ENCODE peak calls at places on chromosomes 1 and 21, in eight cellular contexts. L is nephron progenitor cell, N is vagina, W is endothelial cell, Z is neural crest cell, R is astrocyte of the spinal cord, G is AG10803, U is tibial nerve. Y is an unnamed sample.

GRCh38 chr1:10640079-10640578 is 156.3 kb downstream of the CASZ1 start:
- DNase-seq in Z (no peak), W (no peak), R (no peak), N (no peak), L (no peak), G (no peak), U (no peak), Y (no peak)

GRCh38 chr1:68178821-68179490 is 53.4 kb downstream of the WLS start:
- DNase-seq in R (peak; percentile 80), L (no peak), Z (no peak), U (no peak), N (no peak), G (no peak), W (no peak), Y (no peak)

GRCh38 chr1:84260852-84261518 is 40.5 kb upstream of the SAMD13 start:
- DNase-seq in L (no peak), Z (no peak), R (no peak), N (no peak), G (no peak), U (no peak), W (no peak), Y (peak; percentile 21)

GRCh38 chr1:240244968-240245628 is 153.4 kb downstream of the FMN2 start:
- DNase-seq in R (peak; percentile 46), Z (no peak), L (no peak), U (no peak), W (no peak), G (peak; percentile 94), N (no peak), Y (no peak)

GRCh38 chr1:218171302-218171893 is 113.7 kb upstream of the RRP15 start:
- DNase-seq in L (peak; percentile 4), R (peak; percentile 52), Z (no peak), G (peak; percentile 51), W (no peak), N (no peak), U (no peak), Y (no peak)

GRCh38 chr1:156623946-156624813 is 5.0 kb downstream of the HAPLN2 start:
- DNase-seq in L (peak; percentile 76), U (no peak), R (peak; percentile 21), N (no peak), G (peak; percentile 18), Z (peak; percentile 65), W (peak; percentile 69), Y (peak; percentile 76)

GRCh38 chr1:213658508-213658907 is 329.3 kb upstream of the PROX1 start:
- DNase-seq in G (no peak), Z (no peak), N (no peak), R (no peak), U (no peak), L (no peak), W (no peak), Y (no peak)

GRCh38 chr1:204154525-204155255 is 2.8 kb upstream of the ETNK2 start:
- DNase-seq in Z (no peak), U (no peak), L (no peak), R (no peak), W (no peak), G (no peak), N (no peak), Y (no peak)

GRCh38 chr1:156870734-156871133 is 10.1 kb downstream of the NTRK1 start:
- DNase-seq in N (no peak), G (peak; percentile 81), Z (no peak), R (peak; percentile 85), W (no peak), U (no peak), L (no peak), Y (no peak)

GRCh38 chr1:182761396-182762395 is 27.9 kb upstream of the NPL start:
- DNase-seq in G (peak; percentile 17), R (no peak), L (no peak), Z (no peak), N (no peak), W (no peak), U (no peak), Y (no peak)

GRCh38 chr1:55611123-55611522 is 396.0 kb upstream of the USP24 start:
- DNase-seq in Z (no peak), W (no peak), U (no peak), L (no peak), N (no peak), R (peak; percentile 14), G (peak; percentile 75), Y (no peak)

GRCh38 chr1:13662498-13662897 is 37.5 kb upstream of the PRDM2 start:
- DNase-seq in N (no peak), U (no peak), R (peak; percentile 8), G (peak; percentile 93), W (no peak), Z (no peak), L (no peak), Y (no peak)

GRCh38 chr1:83959824-83960441 is 39.0 kb downstream of the TTLL7 start:
- DNase-seq in W (no peak), L (no peak), U (no peak), R (peak; percentile 34), Z (no peak), G (peak; percentile 42), N (no peak), Y (no peak)

DNA sequence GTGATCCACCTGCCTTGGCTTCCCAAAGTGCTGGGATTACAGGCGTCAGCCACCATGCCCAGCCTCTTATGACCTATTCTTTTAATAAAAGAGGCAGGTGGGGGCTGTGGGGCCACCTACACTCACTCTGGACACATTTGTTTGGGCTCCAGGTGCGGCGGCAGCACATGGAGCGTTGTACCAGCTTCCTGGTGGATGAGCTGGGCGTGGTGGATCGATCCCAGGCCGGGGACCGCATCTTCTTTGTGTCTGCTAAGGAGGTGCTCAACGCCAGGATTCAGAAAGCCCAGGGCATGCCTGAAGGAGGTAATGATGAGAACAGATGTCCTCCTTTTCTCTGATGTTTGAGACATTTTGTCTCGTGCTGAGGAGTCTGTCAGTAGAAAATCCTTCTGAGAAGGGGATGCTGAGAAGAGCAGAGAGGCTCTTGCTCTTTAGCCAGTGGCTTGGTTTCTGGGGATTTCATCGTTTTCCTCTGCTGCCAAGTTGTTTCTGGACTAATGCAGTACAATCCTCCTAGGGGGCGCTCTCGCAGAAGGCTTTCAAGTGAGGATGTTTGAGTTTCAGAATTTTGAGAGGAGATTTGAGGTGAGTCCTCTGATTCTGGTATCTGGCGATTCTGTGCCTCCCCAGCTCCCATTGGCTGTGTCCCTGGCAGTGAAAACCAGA is 17.9 kb upstream of the MIIP start:
- DNase-seq in W (peak; percentile 57), R (peak; percentile 36), Z (peak; percentile 55), U (no peak), L (peak; percentile 57), N (peak; percentile 65), G (peak; percentile 75), Y (no peak)
- TF ChIP-seq CTCF in W (peak; percentile 53), R (peak; percentile 56), Z (peak; percentile 58), U (peak; percentile 44), L (peak; percentile 67), N (no peak), G (peak; percentile 58), Y (peak; percentile 10)

DNA sequence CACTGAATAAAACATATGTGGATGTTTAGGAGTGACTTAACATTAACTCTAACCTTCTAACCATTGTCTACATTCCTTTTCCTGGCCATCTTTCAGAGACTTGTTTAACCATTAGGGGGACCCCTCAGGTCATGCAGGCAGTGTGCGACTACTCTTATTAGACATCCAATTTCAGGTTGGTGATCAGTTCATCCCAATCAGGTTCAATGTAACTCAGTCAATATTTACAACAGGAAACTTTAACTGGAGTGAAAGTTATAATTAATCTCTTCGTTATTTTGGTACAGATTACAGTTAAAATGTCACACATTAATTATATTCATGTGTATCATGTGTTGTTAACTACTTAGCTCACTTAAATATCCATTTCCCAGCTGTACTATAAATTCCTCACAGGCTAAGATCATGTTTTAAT is 68.8 kb upstream of the RGS1 start:
- DNase-seq in W (no peak), U (no peak), L (no peak), Z (no peak), G (peak; percentile 21), N (no peak), R (peak; percentile 65), Y (peak; percentile 43)
- TF ChIP-seq CTCF in W (no peak), U (no peak), L (peak; percentile 24), Z (peak; percentile 34), G (peak; percentile 43), N (no peak), R (peak; percentile 60), Y (peak; percentile 19)

GRCh38 chr1:206826409-206826808 is 39.0 kb upstream of the IL20 start:
- DNase-seq in G (peak; percentile 49), N (no peak), L (no peak), U (no peak), R (no peak), W (no peak), Z (no peak), Y (no peak)

GRCh38 chr1:206829282-206829681 is 36.1 kb upstream of the IL20 start:
- DNase-seq in U (no peak), R (no peak), W (no peak), L (no peak), N (no peak), Z (no peak), G (no peak), Y (no peak)

GRCh38 chr1:206829875-206830274 is 35.5 kb upstream of the IL20 start:
- DNase-seq in N (no peak), R (no peak), W (no peak), L (no peak), U (no peak), Z (no peak), G (no peak), Y (no peak)

GRCh38 chr1:206828061-206828460 is 37.4 kb upstream of the IL20 start:
- DNase-seq in N (no peak), U (no peak), G (no peak), Z (no peak), R (no peak), W (no peak), L (no peak), Y (no peak)

DNA sequence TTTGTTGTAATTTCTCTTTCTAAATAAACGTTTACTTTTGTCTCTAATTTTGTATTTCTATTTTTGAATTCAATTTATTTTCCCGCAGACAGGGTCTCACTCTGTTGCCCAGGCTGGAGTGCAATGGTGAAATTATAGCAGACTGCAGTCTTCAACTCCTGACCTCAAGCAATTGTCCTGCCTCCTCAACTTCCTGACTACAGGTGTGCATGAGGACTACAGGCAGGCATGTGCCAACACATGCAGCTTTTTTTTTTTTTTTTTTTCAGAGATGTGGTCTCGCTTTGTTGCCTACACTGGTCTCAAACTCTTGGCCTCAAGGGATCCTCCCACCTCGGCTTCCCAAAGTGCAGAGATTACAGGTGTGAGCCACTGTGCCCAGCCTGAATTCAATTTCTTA is 36.7 kb upstream of the IL20 start:
- DNase-seq in L (no peak), N (no peak), W (no peak), U (no peak), G (no peak), R (no peak), Z (no peak), Y (no peak)
- TF ChIP-seq CTCF in L (no peak), N (no peak), W (no peak), U (no peak), G (peak; percentile 9), R (no peak), Z (peak; percentile 15), Y (no peak)

DNA sequence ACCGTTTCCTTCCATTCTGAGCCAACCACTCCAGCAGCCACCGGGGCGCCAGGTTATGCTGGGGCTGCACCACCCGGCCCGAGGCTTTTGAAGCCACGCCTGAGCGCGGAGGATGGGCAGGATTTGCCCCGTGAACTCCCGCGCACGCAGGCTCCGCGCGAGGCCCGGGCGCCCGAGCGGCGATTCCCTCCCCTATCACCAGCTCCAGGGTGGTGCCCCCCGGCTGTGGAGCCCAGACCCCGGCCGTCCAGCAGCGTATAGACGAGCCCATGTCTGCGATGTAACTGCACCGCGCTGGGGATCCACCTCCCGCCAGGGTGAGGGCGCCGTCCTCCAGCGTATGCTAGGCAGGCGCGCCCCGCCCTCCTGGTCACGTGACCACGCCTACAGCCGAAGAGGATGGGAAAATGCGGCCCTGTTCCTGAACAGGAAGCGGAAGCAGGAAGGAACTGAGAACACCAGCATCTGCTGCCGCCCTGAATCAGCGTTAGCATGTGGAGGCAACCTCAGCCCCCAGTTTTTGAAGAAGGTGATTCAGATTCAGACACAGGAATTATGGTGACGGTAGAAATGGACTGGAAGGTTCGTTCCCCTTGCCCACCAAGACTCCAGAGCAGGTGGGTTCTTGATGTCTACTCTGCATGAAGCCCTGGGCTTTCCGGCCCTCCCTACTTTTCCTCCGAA is 46.0 kb downstream of the VPS26C start:
- DNase-seq in U (peak; percentile 94), R (peak; percentile 88), W (peak; percentile 91), G (peak; percentile 90), N (peak; percentile 94), Z (peak; percentile 27), L (peak; percentile 70), Y (peak; percentile 92)
- TF ChIP-seq CTCF in U (no peak), R (peak; percentile 36), W (no peak), G (peak; percentile 46), N (no peak), Z (no peak), L (no peak), Y (no peak)